ENCODE peak calls at places on chromosomes 12 and 14, in four cellular contexts. Q is lower leg skin, V is H9, L is colonic mucosa. I is an unnamed sample.

GRCh38 chr14:100673085-100673806 is 53.4 kb upstream of the DLK1 start:
- DNase-seq in Q (no peak), V (peak), L (peak), I (peak)

GRCh38 chr12:105223358-105223840 is 12.6 kb downstream of the APPL2 start:
- DNase-seq in Q (no peak), V (no peak), L (no peak), I (no peak)

GRCh38 chr12:64103821-64104220 is 118.3 kb downstream of the KICS2 start:
- DNase-seq in Q (no peak), V (no peak), L (no peak), I (no peak)

GRCh38 chr12:127455347-127456265 is 811.4 kb upstream of the TMEM132C start:
- DNase-seq in Q (no peak), V (peak), L (no peak), I (no peak)

GRCh38 chr12:74890237-74890599 is 319.4 kb downstream of the KCNC2 start:
- DNase-seq in Q (no peak), V (no peak), L (no peak), I (no peak)

GRCh38 chr12:114054982-114055381 is 88.9 kb upstream of the RBM19 start:
- DNase-seq in Q (no peak), V (no peak), L (no peak), I (no peak)

GRCh38 chr14:52834440-52834842 is 43.0 kb upstream of the GNPNAT1 start:
- DNase-seq in Q (no peak), V (no peak), L (no peak), I (no peak)

GRCh38 chr12:49945394-49946080 is 5.0 kb upstream of the AQP2 start:
- DNase-seq in Q (peak), V (peak), L (peak), I (peak)

GRCh38 chr14:49853158-49853477 is 530 bp upstream of the NEMF start:
- DNase-seq in Q (no peak), V (no peak), L (no peak), I (no peak)

GRCh38 chr14:57883061-57883460 is 17.2 kb upstream of the SLC35F4 start:
- DNase-seq in Q (no peak), V (no peak), L (no peak), I (no peak)

GRCh38 chr12:39102474-39103209 is 197.3 kb upstream of the CPNE8 start:
- DNase-seq in Q (no peak), V (no peak), L (no peak), I (no peak)

GRCh38 chr12:130136536-130136935 is 25.7 kb upstream of the FZD10 start:
- DNase-seq in Q (no peak), V (no peak), L (no peak), I (no peak)

GRCh38 chr12:40942326-40942725 is 245.8 kb upstream of the PDZRN4 start:
- DNase-seq in Q (no peak), V (no peak), L (no peak), I (no peak)

GRCh38 chr12:40945772-40946171 is 242.3 kb upstream of the PDZRN4 start:
- DNase-seq in Q (no peak), V (no peak), L (no peak), I (no peak)

GRCh38 chr12:40947812-40948211 is 240.3 kb upstream of the PDZRN4 start:
- DNase-seq in Q (no peak), V (no peak), L (no peak), I (no peak)

GRCh38 chr12:40946612-40947194 is 241.4 kb upstream of the PDZRN4 start:
- DNase-seq in Q (no peak), V (no peak), L (no peak), I (no peak)
- TF ChIP-seq CTCF in Q (no peak), V (peak), L (peak), I (no peak)

DNA sequence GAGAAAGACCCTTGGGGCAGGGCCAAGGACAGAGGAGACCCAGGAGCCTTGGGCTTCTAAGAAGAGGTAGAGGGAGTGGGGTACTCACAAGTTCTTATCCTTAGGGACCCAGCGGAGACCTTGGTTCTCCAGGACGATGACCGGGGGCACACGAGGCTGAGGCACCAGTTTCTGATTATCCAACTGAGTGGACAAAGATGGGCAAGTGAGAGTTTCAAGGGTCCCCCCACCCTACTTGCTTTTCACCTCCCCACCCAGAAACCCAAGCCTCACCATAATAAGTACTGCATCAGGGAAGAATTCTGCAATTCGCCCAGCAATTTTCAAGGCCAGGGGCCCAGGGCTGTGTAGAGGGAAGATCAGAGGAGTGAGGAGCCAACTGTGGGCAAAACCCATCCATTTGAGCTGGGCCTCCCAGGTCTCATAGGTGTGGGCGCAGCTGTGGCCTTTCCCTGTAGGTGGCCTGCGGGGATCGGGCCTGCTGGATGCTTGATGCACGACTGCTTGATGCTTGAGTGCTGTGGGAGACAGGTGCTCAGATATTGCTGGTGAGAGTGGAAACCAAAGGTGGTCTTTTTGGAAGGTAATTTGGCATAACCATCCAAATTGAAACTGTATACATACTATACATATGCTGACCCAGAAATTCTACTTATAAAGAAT is 2.0 kb downstream of the EMC9 start:
- DNase-seq in Q (no peak), V (no peak), L (no peak), I (peak)
- TF ChIP-seq CTCF in Q (no peak), V (peak), L (no peak), I (peak)

GRCh38 chr14:22265319-22266140 is 323.5 kb downstream of the DAD1 start:
- DNase-seq in Q (no peak), V (no peak), L (no peak), I (no peak)
- TF ChIP-seq CTCF in Q (no peak), V (peak), L (no peak), I (no peak)

GRCh38 chr12:3671330-3672112 is 81.4 kb downstream of the CRACR2A start:
- DNase-seq in Q (no peak), V (no peak), L (no peak), I (no peak)

GRCh38 chr12:3669594-3669993 is 83.3 kb downstream of the CRACR2A start:
- DNase-seq in Q (no peak), V (no peak), L (no peak), I (no peak)

GRCh38 chr12:3670083-3670620 is 82.8 kb downstream of the CRACR2A start:
- DNase-seq in Q (no peak), V (no peak), L (no peak), I (no peak)

GRCh38 chr12:3668479-3669165 is 84.3 kb downstream of the CRACR2A start:
- DNase-seq in Q (no peak), V (no peak), L (no peak), I (no peak)

DNA sequence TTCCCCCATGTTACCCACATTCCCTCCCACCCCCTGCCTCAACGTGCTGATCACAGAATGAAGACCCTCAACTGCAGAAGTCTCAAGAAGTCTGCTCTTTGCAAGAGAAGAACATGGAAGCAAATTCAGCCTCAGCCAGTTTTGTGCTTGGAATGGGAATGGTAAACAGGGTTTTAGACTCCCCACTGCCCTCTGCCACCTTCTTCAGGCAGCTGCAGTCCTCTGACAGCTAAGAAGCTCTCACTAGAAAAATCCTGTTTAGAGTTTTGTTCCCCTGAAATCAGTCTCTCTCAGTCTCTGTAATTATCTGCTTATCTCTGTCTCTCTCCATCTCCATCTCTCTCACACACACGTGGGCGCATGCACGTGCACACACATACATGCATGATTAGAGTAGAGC is 85.4 kb downstream of the CRACR2A start:
- DNase-seq in Q (no peak), V (no peak), L (no peak), I (peak)
- TF ChIP-seq CTCF in Q (no peak), V (peak), L (no peak), I (peak)

GRCh38 chr14:92711976-92712653 is 36.3 kb downstream of the LGMN start:
- DNase-seq in Q (no peak), V (no peak), L (no peak), I (no peak)
- TF ChIP-seq CTCF in Q (no peak), V (no peak), L (no peak), I (no peak)

GRCh38 chr12:67456281-67456918 is 187.2 kb downstream of the CAND1 start:
- DNase-seq in Q (no peak), V (no peak), L (no peak), I (peak)

GRCh38 chr12:67459173-67459572 is 189.4 kb upstream of the DYRK2 start:
- DNase-seq in Q (no peak), V (no peak), L (no peak), I (no peak)

GRCh38 chr12:67457136-67457535 is 188.0 kb downstream of the CAND1 start:
- DNase-seq in Q (no peak), V (no peak), L (no peak), I (no peak)

GRCh38 chr12:67459578-67459977 is 189.0 kb upstream of the DYRK2 start:
- DNase-seq in Q (no peak), V (no peak), L (no peak), I (no peak)

GRCh38 chr12:67457799-67458680 is 188.9 kb downstream of the CAND1 start:
- DNase-seq in Q (no peak), V (no peak), L (no peak), I (no peak)
- TF ChIP-seq CTCF in Q (no peak), V (peak), L (no peak), I (peak)

DNA sequence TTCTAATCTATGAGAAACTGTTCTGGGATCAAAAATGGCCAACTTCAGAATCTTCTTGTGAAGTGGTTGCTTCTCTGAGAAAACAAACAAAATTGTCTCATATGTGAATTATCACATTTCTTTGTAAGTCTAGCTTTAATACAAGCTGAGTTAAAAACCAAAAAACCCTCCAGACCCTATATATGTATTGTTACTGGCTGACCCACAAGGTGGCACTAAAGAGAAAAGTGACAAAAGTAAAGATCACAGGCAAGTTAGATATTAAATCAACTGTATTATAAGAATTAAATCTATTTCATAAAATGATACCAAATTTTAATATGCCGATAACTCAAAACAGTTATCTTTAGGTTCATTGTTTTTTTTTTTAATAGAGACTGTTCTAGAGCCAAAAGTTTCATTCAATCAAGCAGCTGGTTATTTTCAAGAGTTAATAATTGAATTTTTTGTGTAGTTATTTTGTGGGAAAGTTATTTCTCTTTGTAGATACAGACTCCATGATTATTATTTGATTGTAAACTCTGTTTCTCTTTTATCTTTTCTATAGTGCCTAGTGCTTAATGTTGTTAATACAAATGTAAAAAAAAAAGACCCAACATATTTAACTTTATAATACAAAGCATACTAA is 7.5 kb upstream of the TRHDE start:
- DNase-seq in Q (no peak), V (no peak), L (no peak), I (peak)
- TF ChIP-seq CTCF in Q (no peak), V (peak), L (no peak), I (peak)

I was measured in WERI-Rb-1.